ENCODE peak calls at places on chromosomes 5 and 9, in six cellular contexts. One of them, this sample, is unnamed.
A peak's percentile ranks its signal among the peaks of the same experiment; 100 is the strongest.

GRCh38 chr9:127654619-127655018 is 42.5 kb downstream of the STXBP1 start:
- DNase-seq in suprapubic skin: no peak
- DNase-seq in retinal pigment epithelial cell: no peak
- DNase-seq in cardiac fibroblast: no peak
- DNase-seq in fibroblast of lung: peak; percentile 36
- DNase-seq in AG09309: peak; percentile 24
- DNase-seq in this sample: peak; percentile 62

GRCh38 chr5:68544656-68545565 is 329.4 kb downstream of the PIK3R1 start:
- DNase-seq in cardiac fibroblast: no peak
- DNase-seq in suprapubic skin: no peak
- DNase-seq in retinal pigment epithelial cell: no peak
- DNase-seq in fibroblast of lung: peak; percentile 27
- DNase-seq in AG09309: no peak
- DNase-seq in this sample: no peak

GRCh38 chr5:180070726-180071417 is 687 bp downstream of the RNF130 start:
- DNase-seq in fibroblast of lung: peak; percentile 64
- DNase-seq in retinal pigment epithelial cell: no peak
- DNase-seq in cardiac fibroblast: peak; percentile 63
- DNase-seq in AG09309: peak; percentile 23
- DNase-seq in suprapubic skin: no peak
- DNase-seq in this sample: peak; percentile 5

GRCh38 chr9:114735732-114736131 is 53.7 kb upstream of the TEX48 start:
- DNase-seq in retinal pigment epithelial cell: no peak
- DNase-seq in cardiac fibroblast: peak; percentile 37
- DNase-seq in suprapubic skin: no peak
- DNase-seq in fibroblast of lung: peak; percentile 48
- DNase-seq in AG09309: no peak
- DNase-seq in this sample: no peak

GRCh38 chr5:79773612-79774011 is 84.0 kb downstream of the CMYA5 start:
- DNase-seq in fibroblast of lung: no peak
- DNase-seq in retinal pigment epithelial cell: no peak
- DNase-seq in cardiac fibroblast: no peak
- DNase-seq in suprapubic skin: no peak
- DNase-seq in AG09309: no peak
- DNase-seq in this sample: no peak

GRCh38 chr5:160259341-160259740 is 30.0 kb downstream of the FABP6 start:
- DNase-seq in cardiac fibroblast: no peak
- DNase-seq in retinal pigment epithelial cell: no peak
- DNase-seq in AG09309: no peak
- DNase-seq in fibroblast of lung: no peak
- DNase-seq in suprapubic skin: no peak
- DNase-seq in this sample: no peak

GRCh38 chr5:150272531-150272930 is 17.0 kb downstream of the CAMK2A start:
- DNase-seq in cardiac fibroblast: peak; percentile 58
- DNase-seq in retinal pigment epithelial cell: no peak
- DNase-seq in AG09309: no peak
- DNase-seq in fibroblast of lung: peak; percentile 20
- DNase-seq in suprapubic skin: no peak
- DNase-seq in this sample: no peak

GRCh38 chr5:35430381-35431162 is 187.1 kb upstream of the SPEF2 start:
- DNase-seq in AG09309: no peak
- DNase-seq in retinal pigment epithelial cell: no peak
- DNase-seq in suprapubic skin: no peak
- DNase-seq in cardiac fibroblast: no peak
- DNase-seq in fibroblast of lung: no peak
- DNase-seq in this sample: no peak

GRCh38 chr5:1512541-1513291 is 11.0 kb downstream of the LPCAT1 start:
- DNase-seq in suprapubic skin: peak; percentile 70
- DNase-seq in retinal pigment epithelial cell: no peak
- DNase-seq in fibroblast of lung: no peak
- DNase-seq in cardiac fibroblast: no peak
- DNase-seq in AG09309: no peak
- DNase-seq in this sample: no peak

GRCh38 chr5:102796481-102796880 is 41.4 kb downstream of the PAM start:
- DNase-seq in AG09309: no peak
- DNase-seq in cardiac fibroblast: no peak
- DNase-seq in suprapubic skin: no peak
- DNase-seq in fibroblast of lung: no peak
- DNase-seq in retinal pigment epithelial cell: no peak
- DNase-seq in this sample: no peak

GRCh38 chr9:88976186-88976887 is 14.9 kb upstream of the S1PR3 start:
- DNase-seq in cardiac fibroblast: no peak
- DNase-seq in AG09309: no peak
- DNase-seq in retinal pigment epithelial cell: no peak
- DNase-seq in fibroblast of lung: no peak
- DNase-seq in suprapubic skin: peak; percentile 45
- DNase-seq in this sample: no peak

GRCh38 chr5:149954798-149955197 is 5.8 kb upstream of the SLC26A2 start:
- DNase-seq in cardiac fibroblast: no peak
- DNase-seq in fibroblast of lung: no peak
- DNase-seq in retinal pigment epithelial cell: no peak
- DNase-seq in AG09309: no peak
- DNase-seq in suprapubic skin: no peak
- DNase-seq in this sample: no peak

GRCh38 chr5:150082889-150083288 is 3.5 kb downstream of the CSF1R start:
- DNase-seq in retinal pigment epithelial cell: no peak
- DNase-seq in cardiac fibroblast: no peak
- DNase-seq in fibroblast of lung: no peak
- DNase-seq in AG09309: no peak
- DNase-seq in suprapubic skin: peak; percentile 75
- DNase-seq in this sample: no peak

GRCh38 chr9:126612813-126613641 is 701 bp upstream of the LMX1B start:
- DNase-seq in retinal pigment epithelial cell: no peak
- DNase-seq in suprapubic skin: no peak
- DNase-seq in fibroblast of lung: no peak
- DNase-seq in cardiac fibroblast: no peak
- DNase-seq in AG09309: no peak
- DNase-seq in this sample: no peak
- TF ChIP-seq CTCF in retinal pigment epithelial cell: no peak
- TF ChIP-seq CTCF in suprapubic skin: no peak
- TF ChIP-seq CTCF in fibroblast of lung: no peak
- TF ChIP-seq CTCF in cardiac fibroblast: no peak
- TF ChIP-seq CTCF in AG09309: no peak
- TF ChIP-seq CTCF in this sample: no peak

DNA sequence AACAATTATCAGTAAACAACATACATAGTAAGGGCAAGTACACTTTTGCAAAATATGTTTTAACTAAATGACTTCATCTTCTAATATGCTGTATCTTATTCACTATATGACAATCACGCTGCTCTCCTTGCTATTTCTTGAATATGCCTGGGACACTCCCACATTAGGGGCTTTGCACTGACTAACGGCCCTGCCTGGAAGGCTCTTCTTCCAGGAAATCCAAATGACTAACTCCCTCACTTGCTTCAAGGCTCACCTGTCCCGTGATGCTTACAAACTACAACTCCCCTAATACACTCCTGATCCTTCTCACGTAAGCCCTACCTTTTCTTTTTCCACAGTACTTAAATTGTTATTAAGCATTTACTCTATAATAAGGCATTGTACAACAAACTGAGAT is 10.6 kb downstream of the ERP44 start:
- DNase-seq in cardiac fibroblast: peak; percentile 38
- DNase-seq in suprapubic skin: no peak
- DNase-seq in retinal pigment epithelial cell: no peak
- DNase-seq in fibroblast of lung: no peak
- DNase-seq in AG09309: no peak
- DNase-seq in this sample: no peak
- H3K4me3 ChIP-seq in cardiac fibroblast: no peak overlapping the region
- H3K4me3 ChIP-seq in suprapubic skin: no peak overlapping the region
- H3K4me3 ChIP-seq in retinal pigment epithelial cell: no peak overlapping the region
- H3K4me3 ChIP-seq in fibroblast of lung: no peak overlapping the region
- H3K4me3 ChIP-seq in AG09309: no peak overlapping the region
- H3K4me3 ChIP-seq in this sample: no peak overlapping the region

GRCh38 chr5:127574852-127575679 is 57.6 kb downstream of the PRRC1 start:
- DNase-seq in suprapubic skin: no peak
- DNase-seq in AG09309: no peak
- DNase-seq in fibroblast of lung: no peak
- DNase-seq in retinal pigment epithelial cell: no peak
- DNase-seq in cardiac fibroblast: no peak
- DNase-seq in this sample: no peak

GRCh38 chr5:127571732-127572131 is 54.3 kb downstream of the PRRC1 start:
- DNase-seq in AG09309: no peak
- DNase-seq in retinal pigment epithelial cell: no peak
- DNase-seq in fibroblast of lung: no peak
- DNase-seq in suprapubic skin: no peak
- DNase-seq in cardiac fibroblast: no peak
- DNase-seq in this sample: no peak

GRCh38 chr5:127571314-127571713 is 53.9 kb downstream of the PRRC1 start:
- DNase-seq in fibroblast of lung: no peak
- DNase-seq in AG09309: no peak
- DNase-seq in suprapubic skin: no peak
- DNase-seq in cardiac fibroblast: no peak
- DNase-seq in retinal pigment epithelial cell: no peak
- DNase-seq in this sample: no peak

GRCh38 chr5:127577458-127577857 is 60.0 kb downstream of the PRRC1 start:
- DNase-seq in suprapubic skin: no peak
- DNase-seq in AG09309: no peak
- DNase-seq in retinal pigment epithelial cell: no peak
- DNase-seq in fibroblast of lung: peak; percentile 13
- DNase-seq in cardiac fibroblast: peak; percentile 34
- DNase-seq in this sample: no peak

GRCh38 chr5:127572930-127573329 is 55.5 kb downstream of the PRRC1 start:
- DNase-seq in fibroblast of lung: no peak
- DNase-seq in cardiac fibroblast: peak; percentile 25
- DNase-seq in suprapubic skin: no peak
- DNase-seq in retinal pigment epithelial cell: no peak
- DNase-seq in AG09309: no peak
- DNase-seq in this sample: no peak
- TF ChIP-seq CTCF in fibroblast of lung: peak; percentile 12
- TF ChIP-seq CTCF in cardiac fibroblast: peak; percentile 16
- TF ChIP-seq CTCF in suprapubic skin: no peak
- TF ChIP-seq CTCF in retinal pigment epithelial cell: peak; percentile 35
- TF ChIP-seq CTCF in AG09309: peak; percentile 34
- TF ChIP-seq CTCF in this sample: no peak

DNA sequence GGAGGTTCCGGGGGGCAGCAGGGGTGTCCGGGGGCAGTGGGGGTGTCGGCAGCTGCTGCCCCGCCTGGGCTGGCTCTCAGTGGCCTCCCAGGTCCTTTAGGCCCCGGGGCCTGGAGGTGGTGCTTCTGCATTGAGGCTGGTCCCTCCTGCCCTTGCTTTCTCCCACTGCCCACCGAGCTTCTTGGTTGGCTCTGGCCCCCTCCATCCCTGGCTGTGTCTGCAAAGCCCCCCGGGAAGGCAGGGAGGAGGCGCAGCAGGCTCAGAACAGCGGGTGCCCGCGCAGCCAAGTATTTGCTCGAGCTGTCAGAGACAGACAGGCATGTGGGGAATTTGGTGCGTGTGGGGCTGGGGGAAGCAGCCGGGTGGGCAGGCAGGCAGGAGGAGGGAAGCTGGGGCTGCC is 11.5 kb downstream of the CXXC5 start:
- DNase-seq in fibroblast of lung: peak; percentile 64
- DNase-seq in cardiac fibroblast: peak; percentile 33
- DNase-seq in retinal pigment epithelial cell: no peak
- DNase-seq in suprapubic skin: no peak
- DNase-seq in AG09309: no peak
- DNase-seq in this sample: no peak
- H3K4me3 ChIP-seq in fibroblast of lung: peak overlapping the region; percentile 42
- H3K4me3 ChIP-seq in cardiac fibroblast: peak overlapping the region; percentile 19
- H3K4me3 ChIP-seq in retinal pigment epithelial cell: peak overlapping the region; percentile 36
- H3K4me3 ChIP-seq in suprapubic skin: peak overlapping the region; percentile 25
- H3K4me3 ChIP-seq in AG09309: peak overlapping the region; percentile 34
- H3K4me3 ChIP-seq in this sample: peak overlapping the region; percentile 46

GRCh38 chr5:172164773-172165212 is 23.2 kb downstream of the STK10 start:
- DNase-seq in cardiac fibroblast: peak; percentile 42
- DNase-seq in suprapubic skin: no peak
- DNase-seq in AG09309: no peak
- DNase-seq in retinal pigment epithelial cell: no peak
- DNase-seq in fibroblast of lung: peak; percentile 70
- DNase-seq in this sample: no peak

GRCh38 chr5:172163346-172163745 is 24.7 kb downstream of the STK10 start:
- DNase-seq in fibroblast of lung: peak; percentile 34
- DNase-seq in cardiac fibroblast: peak; percentile 17
- DNase-seq in retinal pigment epithelial cell: no peak
- DNase-seq in suprapubic skin: no peak
- DNase-seq in AG09309: no peak
- DNase-seq in this sample: no peak

GRCh38 chr5:172160506-172160905 is 27.5 kb downstream of the STK10 start:
- DNase-seq in fibroblast of lung: no peak
- DNase-seq in cardiac fibroblast: no peak
- DNase-seq in suprapubic skin: no peak
- DNase-seq in retinal pigment epithelial cell: no peak
- DNase-seq in AG09309: no peak
- DNase-seq in this sample: no peak

GRCh38 chr5:172165465-172165864 is 22.6 kb downstream of the STK10 start:
- DNase-seq in cardiac fibroblast: no peak
- DNase-seq in fibroblast of lung: no peak
- DNase-seq in AG09309: no peak
- DNase-seq in retinal pigment epithelial cell: no peak
- DNase-seq in suprapubic skin: no peak
- DNase-seq in this sample: no peak

GRCh38 chr5:172162348-172162747 is 25.7 kb downstream of the STK10 start:
- DNase-seq in AG09309: peak; percentile 25
- DNase-seq in retinal pigment epithelial cell: no peak
- DNase-seq in cardiac fibroblast: no peak
- DNase-seq in suprapubic skin: no peak
- DNase-seq in fibroblast of lung: peak; percentile 42
- DNase-seq in this sample: no peak
- TF ChIP-seq CTCF in AG09309: peak; percentile 39
- TF ChIP-seq CTCF in retinal pigment epithelial cell: no peak
- TF ChIP-seq CTCF in cardiac fibroblast: no peak
- TF ChIP-seq CTCF in suprapubic skin: no peak
- TF ChIP-seq CTCF in fibroblast of lung: no peak
- TF ChIP-seq CTCF in this sample: peak; percentile 23